ENCODE peak calls at places on chromosomes 1 and 21, in ten cellular contexts. J, B, D, W, V, M, N, T, G and I are unnamed samples.

GRCh38 chr21:37855568-37856391 is 60.5 kb downstream of the KCNJ6 start:
- DNase-seq in B (no peak), W (no peak), M (peak; percentile 97), N (no peak), J (no peak), D (no peak), G (no peak), V (no peak), T (no peak), I (no peak)

GRCh38 chr1:59596956-59597355 is 217.8 kb upstream of the HOOK1 start:
- DNase-seq in J (no peak), D (no peak), N (no peak), M (no peak), G (no peak), B (no peak), T (no peak), V (peak; percentile 80), W (no peak), I (no peak)

GRCh38 chr21:38139380-38140168 is 117.2 kb upstream of the KCNJ15 start:
- DNase-seq in D (no peak), V (peak; percentile 98), T (no peak), N (no peak), W (no peak), B (no peak), M (no peak), G (no peak), J (no peak), I (no peak)

GRCh38 chr1:156494309-156494895 is 6.2 kb downstream of the MEF2D start:
- DNase-seq in W (no peak), M (no peak), J (no peak), G (no peak), B (no peak), N (no peak), V (no peak), T (no peak), D (peak; percentile 51), I (no peak)

GRCh38 chr1:154158307-154159125 is 3.6 kb upstream of the NUP210L start:
- DNase-seq in D (no peak), N (no peak), W (no peak), J (no peak), B (no peak), V (no peak), M (no peak), G (no peak), T (no peak), I (no peak)

GRCh38 chr1:36349241-36349671 is 25.8 kb upstream of the EVA1B start:
- DNase-seq in D (peak; percentile 45), B (no peak), J (no peak), T (no peak), G (no peak), M (no peak), V (peak; percentile 72), N (no peak), W (no peak), I (no peak)

GRCh38 chr1:155938220-155938627 is 3.2 kb upstream of the RXFP4 start:
- DNase-seq in M (peak; percentile 97), G (peak; percentile 42), B (peak; percentile 49), V (peak; percentile 77), J (no peak), T (no peak), W (peak; percentile 24), N (peak; percentile 36), D (no peak), I (peak; percentile 46)

GRCh38 chr1:46399307-46399706 is 5.2 kb downstream of the FAAH start:
- DNase-seq in G (no peak), M (no peak), W (no peak), N (no peak), B (no peak), T (peak; percentile 59), V (no peak), D (no peak), J (no peak), I (no peak)

GRCh38 chr1:184953600-184954219 is 20.6 kb downstream of the NIBAN1 start:
- DNase-seq in M (no peak), W (no peak), N (peak; percentile 22), D (no peak), V (peak; percentile 95), J (no peak), B (no peak), T (no peak), G (no peak), I (no peak)

GRCh38 chr21:46008893-46009635 is 27.5 kb downstream of the COL6A1 start:
- DNase-seq in B (no peak), V (no peak), G (no peak), M (no peak), W (no peak), D (no peak), N (no peak), T (no peak), J (no peak), I (peak; percentile 10)

GRCh38 chr1:108955881-108956280 is 7.4 kb downstream of the CLCC1 start:
- DNase-seq in G (no peak), T (no peak), D (no peak), J (no peak), B (no peak), W (no peak), N (no peak), M (no peak), V (no peak), I (no peak)

GRCh38 chr1:175498002-175498401 is 245.4 kb downstream of the TNR start:
- DNase-seq in G (no peak), W (no peak), M (no peak), V (peak; percentile 65), J (no peak), D (no peak), N (no peak), B (no peak), T (no peak), I (no peak)

GRCh38 chr1:69930396-69930795 is 275.0 kb downstream of the LRRC40 start:
- DNase-seq in D (no peak), W (no peak), N (no peak), V (no peak), J (no peak), T (no peak), G (no peak), M (no peak), B (no peak), I (no peak)

GRCh38 chr1:44553771-44554170 is 120.5 kb downstream of the TMEM53 start:
- DNase-seq in M (no peak), N (no peak), V (peak; percentile 87), J (no peak), G (no peak), B (no peak), W (no peak), D (no peak), T (no peak), I (no peak)

GRCh38 chr21:39451332-39452206 is at the start of gene SH3BGR:
- DNase-seq in D (peak; percentile 88), G (peak; percentile 51), J (no peak), N (no peak), T (peak; percentile 22), M (no peak), V (peak; percentile 41), W (no peak), B (no peak), I (no peak)

GRCh38 chr21:30719401-30719800 is 824 bp upstream of the KRTAP21-3 start:
- DNase-seq in M (no peak), V (peak; percentile 20), G (no peak), T (no peak), N (no peak), B (peak; percentile 7), W (no peak), J (no peak), D (no peak), I (no peak)

GRCh38 chr1:44154665-44155064 is 13.2 kb upstream of the KLF18 start:
- DNase-seq in V (peak; percentile 90), J (no peak), G (no peak), D (no peak), T (no peak), W (no peak), N (no peak), B (no peak), M (no peak), I (no peak)

GRCh38 chr1:215241451-215241850 is 158.9 kb downstream of the KCNK2 start:
- DNase-seq in G (no peak), B (no peak), J (no peak), V (peak; percentile 52), T (no peak), D (no peak), M (no peak), W (no peak), N (no peak), I (no peak)